ENCODE peak calls at places on chromosomes 2 and 18, in eight cellular contexts. S, Z, V, R, L, H, U and G are unnamed samples.

GRCh38 chr2:128456281-128456680 is 137.6 kb upstream of the HS6ST1 start:
- DNase-seq in S (no peak), Z (no peak), V (no peak), R (no peak), L (no peak), H (no peak), U (no peak), G (no peak)

GRCh38 chr2:69731575-69731974 is 10.4 kb upstream of the ANXA4 start:
- DNase-seq in S (no peak), Z (peak; percentile 31), V (no peak), R (no peak), L (no peak), H (no peak), U (no peak), G (no peak)

GRCh38 chr2:178844269-178844668 is 37.0 kb upstream of the TTN start:
- DNase-seq in S (peak; percentile 65), Z (no peak), V (no peak), R (no peak), L (no peak), H (no peak), U (peak; percentile 77), G (no peak)

GRCh38 chr2:55923091-55923977 is at the start of gene EFEMP1:
- DNase-seq in S (peak; percentile 62), Z (peak; percentile 74), V (peak; percentile 66), R (peak; percentile 66), L (peak; percentile 83), H (peak; percentile 57), U (peak; percentile 73), G (peak; percentile 82)

GRCh38 chr2:233402346-233402745 is 48.1 kb downstream of the DGKD start:
- DNase-seq in S (no peak), Z (no peak), V (no peak), R (no peak), L (no peak), H (no peak), U (no peak), G (no peak)

GRCh38 chr2:188303363-188304031 is 11.8 kb downstream of the GULP1 start:
- DNase-seq in S (peak; percentile 37), Z (no peak), V (peak; percentile 24), R (no peak), L (no peak), H (no peak), U (peak; percentile 87), G (peak; percentile 66)

GRCh38 chr2:234027646-234028045 is 22.9 kb upstream of the SPP2 start:
- DNase-seq in S (no peak), Z (no peak), V (no peak), R (no peak), L (no peak), H (no peak), U (peak; percentile 37), G (no peak)

GRCh38 chr18:37571266-37571665 is 5.7 kb upstream of the CELF4 start:
- DNase-seq in S (no peak), Z (no peak), V (no peak), R (no peak), L (no peak), H (no peak), U (no peak), G (no peak)

DNA sequence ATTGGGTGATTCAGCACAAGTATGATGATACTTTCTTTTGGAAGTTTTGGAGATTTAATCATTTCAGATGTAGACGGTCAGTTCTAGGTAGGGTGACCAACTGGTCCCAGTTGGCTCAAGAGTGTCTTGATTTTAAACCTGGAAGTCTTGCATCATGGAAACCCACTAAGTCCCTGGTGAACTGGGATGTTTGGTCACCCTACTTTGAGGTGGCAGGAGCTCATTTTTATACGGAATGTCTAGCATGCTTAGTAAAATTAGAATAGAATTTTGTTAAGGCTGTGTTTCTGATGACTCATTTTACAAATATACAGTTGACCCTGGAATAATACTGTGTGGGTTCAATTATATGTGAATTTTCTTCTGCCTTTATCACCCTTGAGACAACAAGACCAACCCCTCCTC is 61.5 kb upstream of the DOCK10 start:
- DNase-seq in S (peak; percentile 79), Z (no peak), V (peak; percentile 46), R (no peak), L (no peak), H (peak; percentile 71), U (peak; percentile 88), G (peak; percentile 47)
- H3K4me3 ChIP-seq in S (no peak overlapping the region), Z (no peak overlapping the region), V (no peak overlapping the region), R (no peak overlapping the region), L (no peak overlapping the region), H (no peak overlapping the region), U (no peak overlapping the region), G (no peak overlapping the region)

GRCh38 chr2:33782395-33783239 is 183.5 kb upstream of the FAM98A start:
- DNase-seq in S (no peak), Z (no peak), V (no peak), R (no peak), L (no peak), H (no peak), U (no peak), G (no peak)
- TF ChIP-seq CTCF in S (no peak), Z (no peak), V (no peak), R (peak; percentile 33), L (no peak), H (no peak), U (no peak), G (no peak)

GRCh38 chr2:231613054-231613654 is 20.5 kb downstream of the TEX44 start:
- DNase-seq in S (no peak), Z (no peak), V (peak; percentile 21), R (peak; percentile 31), L (no peak), H (no peak), U (no peak), G (peak; percentile 32)
- H3K4me3 ChIP-seq in S (no peak overlapping the region), Z (peak overlapping the region; percentile 92), V (no peak overlapping the region), R (peak overlapping the region; percentile 63), L (peak overlapping the region; percentile 37), H (peak overlapping the region; percentile 38), U (no peak overlapping the region), G (no peak overlapping the region)

GRCh38 chr18:35143615-35144596 is 96.9 kb upstream of the ZNF397 start:
- DNase-seq in S (peak; percentile 61), Z (peak; percentile 36), V (peak; percentile 55), R (no peak), L (peak; percentile 54), H (peak; percentile 56), U (peak; percentile 43), G (peak; percentile 76)
- TF ChIP-seq CTCF in S (peak; percentile 81), Z (peak; percentile 44), V (peak; percentile 87), R (peak; percentile 85), L (peak; percentile 72), H (peak; percentile 67), U (peak; percentile 87), G (peak; percentile 90)

GRCh38 chr18:616380-616995 is 19.7 kb downstream of the CLUL1 start:
- DNase-seq in S (peak; percentile 56), Z (peak; percentile 40), V (peak; percentile 51), R (no peak), L (no peak), H (peak; percentile 47), U (peak; percentile 42), G (peak; percentile 77)
- H3K4me3 ChIP-seq in S (no peak overlapping the region), Z (no peak overlapping the region), V (no peak overlapping the region), R (no peak overlapping the region), L (no peak overlapping the region), H (no peak overlapping the region), U (no peak overlapping the region), G (no peak overlapping the region)

DNA sequence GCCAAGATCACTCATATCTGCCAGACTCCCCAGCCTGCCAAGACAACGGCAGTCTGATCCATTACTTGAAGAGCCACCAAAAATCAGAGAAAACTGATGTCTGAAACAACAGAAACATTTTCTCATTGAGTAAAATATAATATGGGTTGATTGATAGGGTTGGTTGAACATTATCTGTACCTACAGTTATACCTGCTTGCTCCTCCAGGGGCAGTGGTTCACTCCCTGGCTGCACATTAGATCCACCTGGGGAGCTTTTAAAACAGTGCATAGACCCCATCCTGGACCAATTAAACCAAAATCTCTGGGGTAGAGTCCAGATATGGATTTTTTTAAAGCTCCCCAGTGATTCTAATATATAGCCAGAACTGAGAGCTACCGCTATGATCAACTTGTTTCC is 43.6 kb upstream of the SLC14A2 start:
- DNase-seq in S (no peak), Z (no peak), V (peak; percentile 27), R (no peak), L (no peak), H (no peak), U (no peak), G (no peak)
- TF ChIP-seq CTCF in S (peak; percentile 40), Z (peak; percentile 25), V (peak; percentile 35), R (peak; percentile 39), L (peak; percentile 15), H (no peak), U (peak; percentile 16), G (peak; percentile 21)

GRCh38 chr18:61953161-61953560 is 60.4 kb upstream of the RNF152 start:
- DNase-seq in S (no peak), Z (no peak), V (no peak), R (no peak), L (no peak), H (no peak), U (peak; percentile 27), G (no peak)
- H3K4me3 ChIP-seq in S (no peak overlapping the region), Z (no peak overlapping the region), V (no peak overlapping the region), R (no peak overlapping the region), L (no peak overlapping the region), H (no peak overlapping the region), U (no peak overlapping the region), G (no peak overlapping the region)